ENCODE peak calls at places on chromosomes 13 and 19, in nine cellular contexts. One of them, this sample, is unnamed.

GRCh38 chr13:20525144-20525600 is 485 bp downstream of the CRYL1 start:
- DNase-seq in PC-3: peak; percentile 21
- DNase-seq in ELR: no peak
- DNase-seq in ascending aorta: peak; percentile 70
- DNase-seq in cerebellar cortex: peak; percentile 44
- DNase-seq in activated naive CD4-positive, alpha-beta T cell treated with anti-CD3 and anti-CD28 coated beads, Interleukin-2, amount 50 U/mL, for 72 hours: peak; percentile 33
- DNase-seq in right lobe of liver: peak; percentile 60
- DNase-seq in COR-L47: peak; percentile 48
- DNase-seq in EH: peak; percentile 22
- DNase-seq in this sample: peak; percentile 45

GRCh38 chr19:40611096-40611495 is 9.9 kb downstream of the LTBP4 start:
- DNase-seq in activated naive CD4-positive, alpha-beta T cell treated with anti-CD3 and anti-CD28 coated beads, Interleukin-2, amount 50 U/mL, for 72 hours: no peak
- DNase-seq in COR-L47: no peak
- DNase-seq in PC-3: peak; percentile 54
- DNase-seq in EH: no peak
- DNase-seq in ascending aorta: peak; percentile 64
- DNase-seq in cerebellar cortex: no peak
- DNase-seq in ELR: no peak
- DNase-seq in right lobe of liver: no peak
- DNase-seq in this sample: no peak

GRCh38 chr19:9961103-9961502 is 24.8 kb upstream of the OLFM2 start:
- DNase-seq in EH: no peak
- DNase-seq in PC-3: no peak
- DNase-seq in COR-L47: no peak
- DNase-seq in cerebellar cortex: no peak
- DNase-seq in activated naive CD4-positive, alpha-beta T cell treated with anti-CD3 and anti-CD28 coated beads, Interleukin-2, amount 50 U/mL, for 72 hours: no peak
- DNase-seq in ELR: no peak
- DNase-seq in ascending aorta: no peak
- DNase-seq in right lobe of liver: no peak
- DNase-seq in this sample: no peak

GRCh38 chr13:93621966-93622365 is 395.4 kb downstream of the GPC6 start:
- DNase-seq in ascending aorta: no peak
- DNase-seq in activated naive CD4-positive, alpha-beta T cell treated with anti-CD3 and anti-CD28 coated beads, Interleukin-2, amount 50 U/mL, for 72 hours: no peak
- DNase-seq in right lobe of liver: no peak
- DNase-seq in ELR: no peak
- DNase-seq in EH: no peak
- DNase-seq in PC-3: no peak
- DNase-seq in COR-L47: no peak
- DNase-seq in cerebellar cortex: no peak
- DNase-seq in this sample: no peak

GRCh38 chr19:49425178-49425577 is at the start of gene GFY:
- DNase-seq in ELR: no peak
- DNase-seq in right lobe of liver: no peak
- DNase-seq in PC-3: no peak
- DNase-seq in activated naive CD4-positive, alpha-beta T cell treated with anti-CD3 and anti-CD28 coated beads, Interleukin-2, amount 50 U/mL, for 72 hours: no peak
- DNase-seq in COR-L47: no peak
- DNase-seq in cerebellar cortex: peak; percentile 37
- DNase-seq in ascending aorta: no peak
- DNase-seq in EH: no peak
- DNase-seq in this sample: no peak

GRCh38 chr13:40813662-40814454 is 24.4 kb downstream of the SLC25A15 start:
- DNase-seq in ascending aorta: no peak
- DNase-seq in activated naive CD4-positive, alpha-beta T cell treated with anti-CD3 and anti-CD28 coated beads, Interleukin-2, amount 50 U/mL, for 72 hours: no peak
- DNase-seq in COR-L47: peak; percentile 36
- DNase-seq in EH: peak; percentile 43
- DNase-seq in cerebellar cortex: peak; percentile 14
- DNase-seq in ELR: peak; percentile 67
- DNase-seq in PC-3: peak; percentile 53
- DNase-seq in right lobe of liver: no peak
- DNase-seq in this sample: peak; percentile 38

GRCh38 chr13:36819811-36820140 is 754 bp downstream of the RFXAP start:
- DNase-seq in PC-3: peak; percentile 21
- DNase-seq in ascending aorta: no peak
- DNase-seq in ELR: peak; percentile 60
- DNase-seq in COR-L47: no peak
- DNase-seq in cerebellar cortex: peak; percentile 27
- DNase-seq in EH: peak; percentile 47
- DNase-seq in right lobe of liver: no peak
- DNase-seq in activated naive CD4-positive, alpha-beta T cell treated with anti-CD3 and anti-CD28 coated beads, Interleukin-2, amount 50 U/mL, for 72 hours: peak; percentile 28
- DNase-seq in this sample: no peak

GRCh38 chr13:99386495-99386894 is 79.3 kb upstream of the GPR183 start:
- DNase-seq in cerebellar cortex: no peak
- DNase-seq in right lobe of liver: no peak
- DNase-seq in ELR: no peak
- DNase-seq in activated naive CD4-positive, alpha-beta T cell treated with anti-CD3 and anti-CD28 coated beads, Interleukin-2, amount 50 U/mL, for 72 hours: no peak
- DNase-seq in ascending aorta: peak; percentile 50
- DNase-seq in EH: no peak
- DNase-seq in PC-3: no peak
- DNase-seq in COR-L47: no peak
- DNase-seq in this sample: no peak

GRCh38 chr19:7397687-7398086 is 49.0 kb downstream of the ARHGEF18 start:
- DNase-seq in COR-L47: no peak
- DNase-seq in cerebellar cortex: no peak
- DNase-seq in ELR: peak; percentile 99
- DNase-seq in ascending aorta: no peak
- DNase-seq in PC-3: peak; percentile 95
- DNase-seq in activated naive CD4-positive, alpha-beta T cell treated with anti-CD3 and anti-CD28 coated beads, Interleukin-2, amount 50 U/mL, for 72 hours: no peak
- DNase-seq in EH: peak; percentile 97
- DNase-seq in right lobe of liver: no peak
- DNase-seq in this sample: no peak

GRCh38 chr13:48222358-48223015 is 10.5 kb upstream of the ITM2B start:
- DNase-seq in EH: peak; percentile 48
- DNase-seq in activated naive CD4-positive, alpha-beta T cell treated with anti-CD3 and anti-CD28 coated beads, Interleukin-2, amount 50 U/mL, for 72 hours: no peak
- DNase-seq in PC-3: no peak
- DNase-seq in ELR: peak; percentile 32
- DNase-seq in cerebellar cortex: no peak
- DNase-seq in ascending aorta: no peak
- DNase-seq in right lobe of liver: no peak
- DNase-seq in COR-L47: no peak
- DNase-seq in this sample: no peak

GRCh38 chr19:48881741-48882657 is 9.8 kb downstream of the PPP1R15A start:
- DNase-seq in activated naive CD4-positive, alpha-beta T cell treated with anti-CD3 and anti-CD28 coated beads, Interleukin-2, amount 50 U/mL, for 72 hours: no peak
- DNase-seq in ELR: peak; percentile 50
- DNase-seq in cerebellar cortex: peak; percentile 64
- DNase-seq in ascending aorta: no peak
- DNase-seq in COR-L47: no peak
- DNase-seq in right lobe of liver: no peak
- DNase-seq in EH: peak; percentile 39
- DNase-seq in PC-3: peak; percentile 22
- DNase-seq in this sample: peak; percentile 29

GRCh38 chr13:42377640-42378382 is 105.9 kb downstream of the AKAP11 start:
- DNase-seq in right lobe of liver: no peak
- DNase-seq in activated naive CD4-positive, alpha-beta T cell treated with anti-CD3 and anti-CD28 coated beads, Interleukin-2, amount 50 U/mL, for 72 hours: peak; percentile 48
- DNase-seq in ELR: no peak
- DNase-seq in EH: no peak
- DNase-seq in PC-3: no peak
- DNase-seq in COR-L47: no peak
- DNase-seq in ascending aorta: no peak
- DNase-seq in cerebellar cortex: no peak
- DNase-seq in this sample: peak; percentile 88

GRCh38 chr13:25988655-25989054 is 63.2 kb downstream of the SHISA2 start:
- DNase-seq in activated naive CD4-positive, alpha-beta T cell treated with anti-CD3 and anti-CD28 coated beads, Interleukin-2, amount 50 U/mL, for 72 hours: no peak
- DNase-seq in PC-3: peak; percentile 26
- DNase-seq in ELR: no peak
- DNase-seq in ascending aorta: no peak
- DNase-seq in COR-L47: no peak
- DNase-seq in cerebellar cortex: no peak
- DNase-seq in right lobe of liver: no peak
- DNase-seq in EH: no peak
- DNase-seq in this sample: no peak

GRCh38 chr19:54160182-54160811 is 776 bp upstream of the LENG1 start:
- DNase-seq in right lobe of liver: no peak
- DNase-seq in PC-3: peak; percentile 43
- DNase-seq in activated naive CD4-positive, alpha-beta T cell treated with anti-CD3 and anti-CD28 coated beads, Interleukin-2, amount 50 U/mL, for 72 hours: no peak
- DNase-seq in ascending aorta: no peak
- DNase-seq in ELR: peak; percentile 53
- DNase-seq in EH: peak; percentile 40
- DNase-seq in cerebellar cortex: peak; percentile 35
- DNase-seq in COR-L47: peak; percentile 13
- DNase-seq in this sample: no peak

GRCh38 chr13:99656092-99656745 is 154.9 kb downstream of the TM9SF2 start:
- DNase-seq in ascending aorta: peak; percentile 86
- DNase-seq in ELR: peak; percentile 77
- DNase-seq in activated naive CD4-positive, alpha-beta T cell treated with anti-CD3 and anti-CD28 coated beads, Interleukin-2, amount 50 U/mL, for 72 hours: peak; percentile 87
- DNase-seq in PC-3: peak; percentile 72
- DNase-seq in EH: peak; percentile 70
- DNase-seq in right lobe of liver: peak; percentile 89
- DNase-seq in cerebellar cortex: peak; percentile 96
- DNase-seq in COR-L47: peak; percentile 90
- DNase-seq in this sample: peak; percentile 81

GRCh38 chr19:46460981-46461380 is 10.4 kb downstream of the PNMA8A start:
- DNase-seq in COR-L47: no peak
- DNase-seq in PC-3: no peak
- DNase-seq in ascending aorta: no peak
- DNase-seq in cerebellar cortex: no peak
- DNase-seq in EH: no peak
- DNase-seq in right lobe of liver: no peak
- DNase-seq in activated naive CD4-positive, alpha-beta T cell treated with anti-CD3 and anti-CD28 coated beads, Interleukin-2, amount 50 U/mL, for 72 hours: no peak
- DNase-seq in ELR: no peak
- DNase-seq in this sample: no peak

GRCh38 chr13:62305758-62306157 is 890.1 kb upstream of the PCDH20 start:
- DNase-seq in ELR: no peak
- DNase-seq in EH: no peak
- DNase-seq in COR-L47: no peak
- DNase-seq in cerebellar cortex: no peak
- DNase-seq in ascending aorta: no peak
- DNase-seq in activated naive CD4-positive, alpha-beta T cell treated with anti-CD3 and anti-CD28 coated beads, Interleukin-2, amount 50 U/mL, for 72 hours: no peak
- DNase-seq in PC-3: no peak
- DNase-seq in right lobe of liver: no peak
- DNase-seq in this sample: no peak

GRCh38 chr13:108195146-108195545 is 20.2 kb downstream of the LIG4 start:
- DNase-seq in activated naive CD4-positive, alpha-beta T cell treated with anti-CD3 and anti-CD28 coated beads, Interleukin-2, amount 50 U/mL, for 72 hours: no peak
- DNase-seq in EH: peak; percentile 8
- DNase-seq in COR-L47: no peak
- DNase-seq in cerebellar cortex: no peak
- DNase-seq in PC-3: no peak
- DNase-seq in ascending aorta: no peak
- DNase-seq in ELR: no peak
- DNase-seq in right lobe of liver: no peak
- DNase-seq in this sample: no peak

GRCh38 chr19:35034005-35034502 is 3.8 kb downstream of the SCN1B start:
- DNase-seq in activated naive CD4-positive, alpha-beta T cell treated with anti-CD3 and anti-CD28 coated beads, Interleukin-2, amount 50 U/mL, for 72 hours: no peak
- DNase-seq in PC-3: no peak
- DNase-seq in ELR: no peak
- DNase-seq in ascending aorta: no peak
- DNase-seq in EH: no peak
- DNase-seq in COR-L47: peak; percentile 13
- DNase-seq in cerebellar cortex: no peak
- DNase-seq in right lobe of liver: no peak
- DNase-seq in this sample: no peak

GRCh38 chr19:39032164-39032918 is at the start of gene FBXO27:
- DNase-seq in ELR: peak; percentile 8
- DNase-seq in EH: no peak
- DNase-seq in PC-3: peak; percentile 33
- DNase-seq in ascending aorta: peak; percentile 67
- DNase-seq in COR-L47: no peak
- DNase-seq in cerebellar cortex: peak; percentile 89
- DNase-seq in activated naive CD4-positive, alpha-beta T cell treated with anti-CD3 and anti-CD28 coated beads, Interleukin-2, amount 50 U/mL, for 72 hours: peak; percentile 6
- DNase-seq in right lobe of liver: peak; percentile 54
- DNase-seq in this sample: peak; percentile 0

GRCh38 chr19:31633014-31633413 is 283.8 kb upstream of the TSHZ3 start:
- DNase-seq in ELR: no peak
- DNase-seq in right lobe of liver: no peak
- DNase-seq in cerebellar cortex: no peak
- DNase-seq in ascending aorta: no peak
- DNase-seq in EH: no peak
- DNase-seq in PC-3: no peak
- DNase-seq in activated naive CD4-positive, alpha-beta T cell treated with anti-CD3 and anti-CD28 coated beads, Interleukin-2, amount 50 U/mL, for 72 hours: no peak
- DNase-seq in COR-L47: no peak
- DNase-seq in this sample: no peak